ENCODE peak calls at places on chromosomes 7 and 10, in eight cellular contexts. V, H, N, M, Z, J, I and B are unnamed samples.

GRCh38 chr10:120115959-120116358 is 223.4 kb downstream of the SEC23IP start:
- DNase-seq in N (no peak), Z (no peak), M (peak), V (no peak), H (no peak), I (no peak), J (no peak), B (no peak)

GRCh38 chr10:126216221-126216701 is 172.0 kb downstream of the ADAM12 start:
- DNase-seq in Z (no peak), N (no peak), V (no peak), H (no peak), J (peak), M (no peak), I (peak), B (peak)

GRCh38 chr7:153188630-153189029 is 429.1 kb downstream of the ACTR3B start:
- DNase-seq in J (no peak), V (no peak), N (no peak), H (no peak), M (no peak), Z (no peak), I (no peak), B (no peak)

GRCh38 chr7:6653101-6653995 is 16.2 kb downstream of the ZNF316 start:
- DNase-seq in I (no peak), J (no peak), Z (no peak), H (peak), V (no peak), N (no peak), M (no peak), B (no peak)

GRCh38 chr10:14617850-14618249 is 156.8 kb downstream of the FAM107B start:
- DNase-seq in J (peak), N (no peak), M (no peak), I (peak), Z (no peak), V (no peak), H (no peak), B (peak)

GRCh38 chr10:116705498-116705897 is 36.9 kb downstream of the HSPA12A start:
- DNase-seq in Z (no peak), J (no peak), V (no peak), I (no peak), H (no peak), M (no peak), N (no peak), B (no peak)

GRCh38 chr10:31158000-31158658 is 126.5 kb upstream of the ZNF438 start:
- DNase-seq in I (peak), M (no peak), N (no peak), Z (peak), J (no peak), V (no peak), H (no peak), B (peak)

GRCh38 chr10:115129752-115130151 is 36.6 kb downstream of the ATRNL1 start:
- DNase-seq in V (no peak), H (no peak), N (no peak), I (peak), Z (peak), J (peak), M (no peak), B (peak)

GRCh38 chr10:33414841-33415240 is 80.4 kb upstream of the NRP1 start:
- DNase-seq in N (no peak), I (no peak), V (no peak), Z (no peak), M (no peak), J (no peak), H (no peak), B (no peak)

GRCh38 chr10:22429146-22429545 is 83.8 kb downstream of the SPAG6 start:
- DNase-seq in J (no peak), I (no peak), H (no peak), N (no peak), V (no peak), M (no peak), Z (no peak), B (peak)

GRCh38 chr7:20064181-20064970 is 152.8 kb downstream of the MACC1 start:
- DNase-seq in V (no peak), J (peak), M (no peak), I (peak), N (no peak), H (no peak), Z (no peak), B (no peak)

GRCh38 chr7:4791738-4792536 is 16.5 kb downstream of the AP5Z1 start:
- DNase-seq in V (peak), Z (no peak), M (peak), I (peak), N (peak), H (peak), J (peak), B (peak)

GRCh38 chr10:96683065-96683464 is 37.2 kb downstream of the PIK3AP1 start:
- DNase-seq in J (peak), V (no peak), H (no peak), Z (peak), I (peak), M (no peak), N (no peak), B (peak)

GRCh38 chr10:111990734-111991133 is 192.8 kb downstream of the GPAM start:
- DNase-seq in Z (no peak), J (no peak), M (no peak), V (no peak), H (no peak), I (no peak), N (no peak), B (no peak)

GRCh38 chr7:6486438-6487183 is 38.9 kb upstream of the DAGLB start:
- DNase-seq in M (no peak), Z (no peak), N (no peak), I (no peak), V (no peak), J (no peak), H (no peak), B (no peak)

DNA sequence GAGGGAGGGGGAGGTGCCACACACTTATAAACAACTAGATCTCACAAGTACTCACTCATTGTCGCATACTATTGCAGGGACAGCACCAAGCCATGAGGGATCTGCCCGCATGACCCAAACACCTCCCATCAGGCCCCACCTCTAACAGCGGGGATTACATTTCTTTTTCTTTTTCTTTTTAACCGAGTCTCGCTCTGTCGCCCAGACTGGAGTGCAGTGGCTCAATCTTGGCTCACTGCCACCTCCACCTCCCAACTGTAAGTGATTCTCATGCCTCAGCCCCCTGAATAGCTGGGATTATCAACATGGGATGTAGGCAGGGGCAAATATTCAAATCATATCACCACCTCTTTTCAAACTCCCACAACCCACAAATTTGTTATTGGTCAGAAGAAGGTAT is 76.7 kb downstream of the SKAP2 start:
- DNase-seq in M (no peak), I (no peak), N (no peak), Z (no peak), V (no peak), H (no peak), J (no peak), B (no peak)
- H3K4me3 ChIP-seq in M (no peak), I (no peak), N (no peak), Z (no peak), V (no peak), H (no peak), J (no peak), B (no peak)

GRCh38 chr10:25552283-25552919 is 377.6 kb downstream of the GPR158 start:
- DNase-seq in Z (no peak), N (no peak), I (no peak), J (no peak), M (no peak), H (no peak), V (no peak), B (no peak)

GRCh38 chr10:25561761-25562160 is 372.3 kb upstream of the MYO3A start:
- DNase-seq in I (no peak), Z (no peak), V (no peak), J (no peak), N (no peak), M (no peak), H (no peak), B (no peak)

GRCh38 chr10:25556457-25556856 is 377.6 kb upstream of the MYO3A start:
- DNase-seq in M (no peak), H (no peak), V (no peak), J (no peak), Z (no peak), I (peak), N (no peak), B (peak)

GRCh38 chr10:25557136-25557535 is 376.9 kb upstream of the MYO3A start:
- DNase-seq in M (no peak), I (no peak), V (no peak), N (no peak), Z (no peak), J (no peak), H (no peak), B (peak)

GRCh38 chr10:25555865-25556264 is 378.2 kb upstream of the MYO3A start:
- DNase-seq in I (no peak), V (no peak), H (no peak), N (no peak), M (no peak), Z (no peak), J (no peak), B (no peak)
- TF ChIP-seq CTCF in I (no peak), V (no peak), H (no peak), N (no peak), M (no peak), Z (no peak), J (no peak), B (no peak)

GRCh38 chr7:45122975-45123860 is 11.7 kb upstream of the TBRG4 start:
- DNase-seq in Z (no peak), V (no peak), N (no peak), I (no peak), H (no peak), M (no peak), J (no peak), B (no peak)
- H3K4me3 ChIP-seq in Z (no peak), V (no peak), N (no peak), I (no peak), H (no peak), M (no peak), J (no peak), B (no peak)

DNA sequence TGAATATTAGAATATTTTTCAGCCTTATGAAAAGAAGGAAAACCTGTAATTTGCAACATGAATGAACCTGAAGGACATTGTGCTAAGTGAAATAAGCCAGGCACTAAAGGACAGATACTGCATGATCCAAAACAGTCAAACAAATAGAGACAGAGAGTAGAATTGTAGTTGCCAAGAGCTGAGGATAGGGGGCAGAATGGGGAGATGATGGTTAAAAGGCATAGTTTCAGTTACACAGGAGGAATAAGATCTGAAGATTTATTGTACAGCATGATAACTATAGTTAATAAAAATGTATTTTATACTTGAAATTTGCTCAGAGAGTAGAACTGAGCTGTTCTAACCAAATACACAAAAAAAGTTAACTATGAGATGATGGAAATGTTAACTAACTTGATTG is 149.0 kb upstream of the TMEM106B start:
- DNase-seq in V (no peak), I (no peak), Z (no peak), M (no peak), J (no peak), H (no peak), N (no peak), B (no peak)
- TF ChIP-seq CTCF in V (no peak), I (peak), Z (no peak), M (no peak), J (no peak), H (no peak), N (no peak), B (peak)

DNA sequence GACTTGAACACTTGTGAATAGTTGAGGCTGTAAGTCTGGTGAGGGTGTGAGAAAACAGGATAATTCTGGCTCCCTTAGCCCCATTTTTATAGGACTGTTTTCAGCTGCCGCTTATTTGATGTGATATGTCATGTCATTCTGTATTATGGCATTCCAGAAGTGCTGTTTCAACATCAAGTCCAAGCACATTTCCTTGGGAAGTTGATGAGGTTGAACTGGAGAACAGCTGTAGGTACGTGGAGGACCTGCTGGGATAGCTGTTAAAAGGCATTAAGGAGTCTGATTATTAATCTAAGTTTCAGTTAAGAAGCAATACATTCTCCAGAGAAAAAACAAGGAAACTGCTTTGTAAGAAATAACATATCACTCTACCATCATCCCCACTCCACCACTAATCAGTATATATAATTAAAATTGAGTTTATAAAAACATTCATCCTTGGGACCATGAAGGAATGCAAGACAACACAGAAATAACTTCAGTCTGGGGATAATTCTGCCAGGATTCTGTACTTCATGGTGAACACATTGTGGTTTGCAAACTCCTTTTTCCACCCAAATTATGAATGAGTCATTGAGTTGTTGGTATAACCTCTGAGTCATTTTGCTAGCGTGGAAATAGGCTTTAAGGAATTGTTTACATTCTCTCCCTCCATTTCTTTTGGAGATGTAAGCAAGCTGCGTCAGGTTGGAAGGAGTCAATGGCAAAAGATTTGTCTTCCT is 39.9 kb upstream of the TMEM229A start:
- DNase-seq in M (no peak), I (peak), V (no peak), N (no peak), Z (peak), J (peak), H (no peak), B (peak)
- H3K4me3 ChIP-seq in M (no peak), I (no peak), V (no peak), N (no peak), Z (no peak), J (no peak), H (no peak), B (no peak)

GRCh38 chr7:155764432-155764798 is 47.8 kb downstream of the SHH start:
- DNase-seq in V (no peak), N (no peak), J (no peak), M (no peak), Z (no peak), H (no peak), I (no peak), B (no peak)

GRCh38 chr7:155761162-155761561 is 51.1 kb downstream of the SHH start:
- DNase-seq in N (no peak), V (no peak), I (no peak), M (no peak), Z (no peak), J (no peak), H (no peak), B (no peak)

GRCh38 chr7:155762639-155763038 is 49.6 kb downstream of the SHH start:
- DNase-seq in I (no peak), H (no peak), V (no peak), M (no peak), N (no peak), J (no peak), Z (no peak), B (peak)

GRCh38 chr7:155763721-155764431 is 48.4 kb downstream of the SHH start:
- DNase-seq in J (peak), M (no peak), Z (peak), H (peak), I (no peak), V (no peak), N (no peak), B (peak)

GRCh38 chr7:155763122-155763521 is 49.1 kb downstream of the SHH start:
- DNase-seq in M (no peak), J (no peak), N (no peak), Z (no peak), V (no peak), H (no peak), I (no peak), B (no peak)
- TF ChIP-seq CTCF in M (no peak), J (no peak), N (no peak), Z (no peak), V (no peak), H (no peak), I (no peak), B (no peak)